ENCODE peak calls at places on chromosomes 1 and 21, in seven cellular contexts. One of them, this sample, is unnamed.

GRCh38 chr21:34845521-34846213 is 176.9 kb downstream of the CLIC6 start:
- DNase-seq in Daoy: peak
- DNase-seq in G401: no peak
- DNase-seq in HS-5: no peak
- DNase-seq in activated CD4-positive, alpha-beta T cell treated with anti-CD3 and anti-CD28 coated beads for 48 hours: peak
- DNase-seq in RPMI8226: peak
- DNase-seq in MCF 10A: peak
- DNase-seq in this sample: peak

GRCh38 chr1:72439036-72439435 is 156.7 kb upstream of the NEGR1 start:
- DNase-seq in activated CD4-positive, alpha-beta T cell treated with anti-CD3 and anti-CD28 coated beads for 48 hours: no peak
- DNase-seq in G401: no peak
- DNase-seq in RPMI8226: no peak
- DNase-seq in Daoy: no peak
- DNase-seq in HS-5: peak
- DNase-seq in MCF 10A: peak
- DNase-seq in this sample: peak

GRCh38 chr1:224217655-224218615 is 34.9 kb downstream of the DEGS1 start:
- DNase-seq in activated CD4-positive, alpha-beta T cell treated with anti-CD3 and anti-CD28 coated beads for 48 hours: no peak
- DNase-seq in MCF 10A: no peak
- DNase-seq in HS-5: no peak
- DNase-seq in Daoy: no peak
- DNase-seq in RPMI8226: no peak
- DNase-seq in G401: no peak
- DNase-seq in this sample: no peak

GRCh38 chr21:19523731-19524130 is 1120.1 kb upstream of the TMPRSS15 start:
- DNase-seq in RPMI8226: no peak
- DNase-seq in G401: no peak
- DNase-seq in MCF 10A: peak
- DNase-seq in HS-5: peak
- DNase-seq in activated CD4-positive, alpha-beta T cell treated with anti-CD3 and anti-CD28 coated beads for 48 hours: no peak
- DNase-seq in Daoy: peak
- DNase-seq in this sample: peak

GRCh38 chr21:42203936-42204335 is 15.0 kb upstream of the ABCG1 start:
- DNase-seq in G401: no peak
- DNase-seq in RPMI8226: no peak
- DNase-seq in MCF 10A: no peak
- DNase-seq in activated CD4-positive, alpha-beta T cell treated with anti-CD3 and anti-CD28 coated beads for 48 hours: no peak
- DNase-seq in Daoy: no peak
- DNase-seq in HS-5: no peak
- DNase-seq in this sample: no peak

GRCh38 chr1:209823143-209824041 is 4.4 kb upstream of the UTP25 start:
- DNase-seq in G401: peak
- DNase-seq in HS-5: peak
- DNase-seq in RPMI8226: peak
- DNase-seq in MCF 10A: peak
- DNase-seq in Daoy: peak
- DNase-seq in activated CD4-positive, alpha-beta T cell treated with anti-CD3 and anti-CD28 coated beads for 48 hours: no peak
- DNase-seq in this sample: peak

GRCh38 chr1:12386130-12386529 is 156.3 kb downstream of the VPS13D start:
- DNase-seq in HS-5: no peak
- DNase-seq in Daoy: no peak
- DNase-seq in activated CD4-positive, alpha-beta T cell treated with anti-CD3 and anti-CD28 coated beads for 48 hours: no peak
- DNase-seq in RPMI8226: no peak
- DNase-seq in G401: no peak
- DNase-seq in MCF 10A: peak
- DNase-seq in this sample: peak

GRCh38 chr1:187655163-187655562 is 826.4 kb downstream of the PLA2G4A start:
- DNase-seq in activated CD4-positive, alpha-beta T cell treated with anti-CD3 and anti-CD28 coated beads for 48 hours: no peak
- DNase-seq in Daoy: no peak
- DNase-seq in G401: no peak
- DNase-seq in RPMI8226: no peak
- DNase-seq in HS-5: peak
- DNase-seq in MCF 10A: peak
- DNase-seq in this sample: peak

GRCh38 chr1:8782001-8782620 is 35.3 kb downstream of the RERE start:
- DNase-seq in Daoy: no peak
- DNase-seq in MCF 10A: no peak
- DNase-seq in HS-5: no peak
- DNase-seq in activated CD4-positive, alpha-beta T cell treated with anti-CD3 and anti-CD28 coated beads for 48 hours: no peak
- DNase-seq in RPMI8226: no peak
- DNase-seq in G401: no peak
- DNase-seq in this sample: no peak

This sample was measured in NCI-H226.